ENCODE peak calls at places on chromosomes 11 and 22, in five cellular contexts. One of them, this sample, is unnamed.

GRCh38 chr22:42892571-42893316 is 35.7 kb upstream of the ARFGAP3 start:
- DNase-seq in foreskin fibroblast: no peak
- DNase-seq in AG04449: no peak
- DNase-seq in uterus: no peak
- DNase-seq in mucosa of descending colon: no peak
- DNase-seq in this sample: no peak

GRCh38 chr11:121591405-121592033 is 138.8 kb upstream of the SORL1-AS1 start:
- DNase-seq in foreskin fibroblast: peak
- DNase-seq in AG04449: no peak
- DNase-seq in uterus: peak
- DNase-seq in mucosa of descending colon: no peak
- DNase-seq in this sample: peak

GRCh38 chr11:18540207-18541009 is 13.7 kb upstream of the TSG101 start:
- DNase-seq in foreskin fibroblast: peak
- DNase-seq in AG04449: no peak
- DNase-seq in uterus: no peak
- DNase-seq in mucosa of descending colon: no peak
- DNase-seq in this sample: no peak

GRCh38 chr22:33971561-33971961 is 51.3 kb upstream of the LARGE1 start:
- DNase-seq in foreskin fibroblast: no peak
- DNase-seq in AG04449: no peak
- DNase-seq in uterus: no peak
- DNase-seq in mucosa of descending colon: no peak
- DNase-seq in this sample: peak

GRCh38 chr22:50271519-50271970 is 1.4 kb upstream of the MAPK11 start:
- DNase-seq in foreskin fibroblast: peak
- DNase-seq in AG04449: no peak
- DNase-seq in uterus: peak
- DNase-seq in mucosa of descending colon: peak
- DNase-seq in this sample: peak

GRCh38 chr11:120337133-120337895 is 1.1 kb downstream of the ARHGEF12 start:
- DNase-seq in foreskin fibroblast: peak
- DNase-seq in AG04449: no peak
- DNase-seq in uterus: peak
- DNase-seq in mucosa of descending colon: peak
- DNase-seq in this sample: peak

GRCh38 chr11:14422052-14422813 is 63.2 kb upstream of the RRAS2 start:
- DNase-seq in foreskin fibroblast: peak
- DNase-seq in AG04449: peak
- DNase-seq in uterus: peak
- DNase-seq in mucosa of descending colon: peak
- DNase-seq in this sample: peak

GRCh38 chr22:24580276-24580675 is 12.6 kb downstream of the LRRC75B start:
- DNase-seq in foreskin fibroblast: peak
- DNase-seq in AG04449: peak
- DNase-seq in uterus: no peak
- DNase-seq in mucosa of descending colon: no peak
- DNase-seq in this sample: no peak

GRCh38 chr11:102234779-102235439 is 82.4 kb upstream of the BIRC3 start:
- DNase-seq in foreskin fibroblast: peak
- DNase-seq in AG04449: no peak
- DNase-seq in uterus: no peak
- DNase-seq in mucosa of descending colon: no peak
- DNase-seq in this sample: no peak

GRCh38 chr22:40193429-40194421 is 16.0 kb downstream of the TNRC6B start:
- DNase-seq in foreskin fibroblast: peak
- DNase-seq in AG04449: no peak
- DNase-seq in uterus: peak
- DNase-seq in mucosa of descending colon: no peak
- DNase-seq in this sample: no peak
- TF ChIP-seq CTCF in foreskin fibroblast: peak
- TF ChIP-seq CTCF in AG04449: peak
- TF ChIP-seq CTCF in uterus: peak
- TF ChIP-seq CTCF in mucosa of descending colon: no peak
- TF ChIP-seq CTCF in this sample: peak

DNA sequence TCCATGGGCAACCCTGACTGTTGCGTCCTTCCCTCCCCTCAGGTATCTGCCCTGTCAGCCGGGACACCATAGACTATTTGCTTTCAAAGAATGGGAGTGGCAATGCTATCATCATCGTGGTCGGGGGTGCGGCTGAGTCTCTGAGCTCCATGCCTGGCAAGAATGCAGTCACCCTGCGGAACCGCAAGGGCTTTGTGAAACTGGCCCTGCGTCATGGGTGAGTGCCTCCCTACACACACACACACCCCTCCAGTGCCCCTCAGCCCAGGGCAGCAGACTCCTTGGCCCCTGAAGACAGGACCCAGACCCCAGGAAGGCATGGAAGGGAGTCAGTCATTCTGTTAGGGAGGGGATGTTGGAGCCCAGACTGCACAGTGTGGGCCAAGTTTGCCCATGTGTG is 17.9 kb upstream of the UVRAG start:
- DNase-seq in foreskin fibroblast: no peak
- DNase-seq in AG04449: no peak
- DNase-seq in uterus: no peak
- DNase-seq in mucosa of descending colon: no peak
- DNase-seq in this sample: no peak
- TF ChIP-seq CTCF in foreskin fibroblast: no peak
- TF ChIP-seq CTCF in AG04449: no peak
- TF ChIP-seq CTCF in uterus: no peak
- TF ChIP-seq CTCF in mucosa of descending colon: no peak
- TF ChIP-seq CTCF in this sample: no peak

DNA sequence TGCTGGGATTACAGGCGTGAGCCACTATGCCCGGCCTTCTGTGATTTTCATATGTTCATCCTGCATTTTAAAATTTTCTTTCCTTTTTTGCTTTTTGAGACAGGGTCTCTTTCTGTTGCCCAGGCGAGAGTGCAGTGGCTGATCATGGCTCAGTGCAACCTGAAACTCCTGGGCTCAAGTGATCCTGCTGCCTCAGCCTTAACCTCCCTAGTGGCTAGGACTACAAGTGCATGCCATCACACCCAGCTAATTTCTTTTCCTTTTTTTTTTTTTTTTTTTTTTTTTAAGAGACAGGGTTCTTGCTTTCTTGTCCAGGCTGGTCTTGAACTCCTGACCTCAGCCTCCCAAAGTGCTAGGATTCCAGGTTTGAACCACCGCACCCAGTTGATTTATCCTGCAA is 54.1 kb upstream of the WT1 start:
- DNase-seq in foreskin fibroblast: no peak
- DNase-seq in AG04449: no peak
- DNase-seq in uterus: no peak
- DNase-seq in mucosa of descending colon: no peak
- DNase-seq in this sample: no peak
- TF ChIP-seq CTCF in foreskin fibroblast: no peak
- TF ChIP-seq CTCF in AG04449: no peak
- TF ChIP-seq CTCF in uterus: no peak
- TF ChIP-seq CTCF in mucosa of descending colon: no peak
- TF ChIP-seq CTCF in this sample: peak

GRCh38 chr11:73787051-73787642 is 527 bp upstream of the MRPL48 start:
- DNase-seq in foreskin fibroblast: no peak
- DNase-seq in AG04449: no peak
- DNase-seq in uterus: no peak
- DNase-seq in mucosa of descending colon: peak
- DNase-seq in this sample: no peak
- TF ChIP-seq CTCF in foreskin fibroblast: no peak
- TF ChIP-seq CTCF in AG04449: no peak
- TF ChIP-seq CTCF in uterus: no peak
- TF ChIP-seq CTCF in mucosa of descending colon: no peak
- TF ChIP-seq CTCF in this sample: no peak

GRCh38 chr22:17638432-17639237 is at the start of gene BCL2L13:
- DNase-seq in foreskin fibroblast: peak
- DNase-seq in AG04449: no peak
- DNase-seq in uterus: peak
- DNase-seq in mucosa of descending colon: peak
- DNase-seq in this sample: peak
- TF ChIP-seq CTCF in foreskin fibroblast: no peak
- TF ChIP-seq CTCF in AG04449: no peak
- TF ChIP-seq CTCF in uterus: peak
- TF ChIP-seq CTCF in mucosa of descending colon: no peak
- TF ChIP-seq CTCF in this sample: no peak

GRCh38 chr11:80727315-80727714 is 1286.5 kb upstream of the TENM4 start:
- DNase-seq in foreskin fibroblast: no peak
- DNase-seq in AG04449: no peak
- DNase-seq in uterus: no peak
- DNase-seq in mucosa of descending colon: no peak
- DNase-seq in this sample: peak
- TF ChIP-seq CTCF in foreskin fibroblast: peak
- TF ChIP-seq CTCF in AG04449: no peak
- TF ChIP-seq CTCF in uterus: no peak
- TF ChIP-seq CTCF in mucosa of descending colon: no peak
- TF ChIP-seq CTCF in this sample: no peak

GRCh38 chr11:44825058-44825795 is 98.5 kb downstream of the TSPAN18 start:
- DNase-seq in foreskin fibroblast: no peak
- DNase-seq in AG04449: no peak
- DNase-seq in uterus: no peak
- DNase-seq in mucosa of descending colon: no peak
- DNase-seq in this sample: no peak

GRCh38 chr11:44826922-44827643 is 100.3 kb downstream of the TSPAN18 start:
- DNase-seq in foreskin fibroblast: no peak
- DNase-seq in AG04449: no peak
- DNase-seq in uterus: no peak
- DNase-seq in mucosa of descending colon: no peak
- DNase-seq in this sample: no peak

GRCh38 chr11:44823920-44824704 is 97.3 kb downstream of the TSPAN18 start:
- DNase-seq in foreskin fibroblast: no peak
- DNase-seq in AG04449: no peak
- DNase-seq in uterus: no peak
- DNase-seq in mucosa of descending colon: no peak
- DNase-seq in this sample: no peak

GRCh38 chr11:44822369-44822768 is 95.6 kb downstream of the TSPAN18 start:
- DNase-seq in foreskin fibroblast: no peak
- DNase-seq in AG04449: no peak
- DNase-seq in uterus: no peak
- DNase-seq in mucosa of descending colon: no peak
- DNase-seq in this sample: no peak

GRCh38 chr11:44823006-44823405 is 96.2 kb downstream of the TSPAN18 start:
- DNase-seq in foreskin fibroblast: no peak
- DNase-seq in AG04449: no peak
- DNase-seq in uterus: no peak
- DNase-seq in mucosa of descending colon: no peak
- DNase-seq in this sample: no peak
- TF ChIP-seq CTCF in foreskin fibroblast: peak
- TF ChIP-seq CTCF in AG04449: peak
- TF ChIP-seq CTCF in uterus: no peak
- TF ChIP-seq CTCF in mucosa of descending colon: no peak
- TF ChIP-seq CTCF in this sample: no peak

This sample was measured in glutamatergic neuron.